ENCODE peak calls at places on chromosomes 4 and X, in five cellular contexts. X is left ventricle myocardium inferior; H is CD8-positive, alpha-beta T cell; N is ELR; O is stimulated activated CD4-positive, alpha-beta T cell treated with anti-CD3 and anti-CD28 coated beads, Interleukin-2, amount 100 ng/mL, for 48 hours. I is an unnamed sample.

GRCh38 chr4:93030670-93031069 is 726.9 kb downstream of the GRID2 start:
- DNase-seq in X (no peak), H (no peak), N (no peak), O (no peak), I (no peak)

GRCh38 chr4:147157860-147158701 is 212.4 kb upstream of the TTC29 start:
- DNase-seq in X (peak), H (no peak), N (peak), O (no peak), I (no peak)

GRCh38 chrX:138917781-138918180 is 206.3 kb upstream of the FGF13 start:
- DNase-seq in X (no peak), H (no peak), N (peak), O (no peak), I (no peak)

GRCh38 chr4:2042207-2042946 is 16.8 kb upstream of the NAT8L start:
- DNase-seq in X (no peak), H (no peak), N (peak), O (peak), I (peak)

GRCh38 chrX:45900751-45901150 is 644.5 kb downstream of the ZNF674 start:
- DNase-seq in X (no peak), H (no peak), N (no peak), O (no peak), I (no peak)

GRCh38 chr4:10160280-10160856 is 43.8 kb upstream of the WDR1 start:
- DNase-seq in X (no peak), H (no peak), N (peak), O (no peak), I (no peak)

GRCh38 chrX:87338510-87338909 is 179.1 kb upstream of the KLHL4 start:
- DNase-seq in X (no peak), H (no peak), N (no peak), O (no peak), I (no peak)

GRCh38 chrX:50827996-50828395 is 14.0 kb upstream of the SHROOM4 start:
- DNase-seq in X (no peak), H (no peak), N (peak), O (no peak), I (no peak)

GRCh38 chr4:10878861-10879260 is 194.3 kb upstream of the CLNK start:
- DNase-seq in X (no peak), H (no peak), N (no peak), O (no peak), I (no peak)

GRCh38 chrX:111376897-111377601 is 34.9 kb downstream of the DCX start:
- DNase-seq in X (no peak), H (no peak), N (no peak), O (no peak), I (no peak)